ENCODE peak calls at places on chromosomes 11 and 22, in seven cellular contexts. One of them, this sample, is unnamed.

GRCh38 chr11:57568330-57568766 is 876 bp upstream of the UBE2L6 start:
- DNase-seq in heart right ventricle: peak; percentile 87
- DNase-seq in pancreas: no peak
- DNase-seq in heart left ventricle: no peak
- DNase-seq in esophagus squamous epithelium: no peak
- DNase-seq in PC-3: peak; percentile 87
- DNase-seq in psoas muscle: peak; percentile 82
- DNase-seq in this sample: no peak

GRCh38 chr11:119051440-119052162 is 5.4 kb downstream of the HYOU1 start:
- DNase-seq in esophagus squamous epithelium: no peak
- DNase-seq in heart right ventricle: no peak
- DNase-seq in PC-3: no peak
- DNase-seq in pancreas: no peak
- DNase-seq in heart left ventricle: no peak
- DNase-seq in psoas muscle: no peak
- DNase-seq in this sample: no peak

GRCh38 chr11:80733776-80734175 is 1292.9 kb upstream of the TENM4 start:
- DNase-seq in pancreas: no peak
- DNase-seq in PC-3: no peak
- DNase-seq in heart right ventricle: no peak
- DNase-seq in heart left ventricle: no peak
- DNase-seq in psoas muscle: no peak
- DNase-seq in esophagus squamous epithelium: no peak
- DNase-seq in this sample: no peak

GRCh38 chr11:118084656-118085055 is 2.1 kb downstream of the SMIM35 start:
- DNase-seq in psoas muscle: no peak
- DNase-seq in heart right ventricle: no peak
- DNase-seq in heart left ventricle: no peak
- DNase-seq in PC-3: no peak
- DNase-seq in esophagus squamous epithelium: no peak
- DNase-seq in pancreas: no peak
- DNase-seq in this sample: no peak

GRCh38 chr22:28116261-28116673 is 197.2 kb upstream of the PITPNB start:
- DNase-seq in heart right ventricle: peak; percentile 27
- DNase-seq in esophagus squamous epithelium: no peak
- DNase-seq in pancreas: peak; percentile 27
- DNase-seq in psoas muscle: peak; percentile 68
- DNase-seq in heart left ventricle: peak; percentile 55
- DNase-seq in PC-3: peak; percentile 61
- DNase-seq in this sample: peak; percentile 14

GRCh38 chr11:118056806-118057205 is 20.1 kb upstream of the TMPRSS4 start:
- DNase-seq in PC-3: no peak
- DNase-seq in esophagus squamous epithelium: no peak
- DNase-seq in pancreas: no peak
- DNase-seq in heart left ventricle: no peak
- DNase-seq in psoas muscle: no peak
- DNase-seq in heart right ventricle: no peak
- DNase-seq in this sample: peak; percentile 5

GRCh38 chr11:91859666-91860065 is 365.0 kb upstream of the FAT3 start:
- DNase-seq in psoas muscle: no peak
- DNase-seq in esophagus squamous epithelium: no peak
- DNase-seq in heart left ventricle: no peak
- DNase-seq in pancreas: no peak
- DNase-seq in PC-3: peak; percentile 66
- DNase-seq in heart right ventricle: no peak
- DNase-seq in this sample: no peak

GRCh38 chr11:2533642-2534115 is 88.9 kb downstream of the KCNQ1 start:
- DNase-seq in heart left ventricle: peak; percentile 89
- DNase-seq in heart right ventricle: peak; percentile 74
- DNase-seq in pancreas: peak; percentile 39
- DNase-seq in esophagus squamous epithelium: no peak
- DNase-seq in PC-3: peak; percentile 93
- DNase-seq in psoas muscle: peak; percentile 78
- DNase-seq in this sample: peak; percentile 68

GRCh38 chr11:6320411-6321207 is at the start of gene CAVIN3:
- DNase-seq in pancreas: peak; percentile 75
- DNase-seq in psoas muscle: peak; percentile 90
- DNase-seq in heart right ventricle: peak; percentile 90
- DNase-seq in esophagus squamous epithelium: peak; percentile 27
- DNase-seq in heart left ventricle: peak; percentile 94
- DNase-seq in PC-3: peak; percentile 15
- DNase-seq in this sample: peak; percentile 59

GRCh38 chr11:113623114-113623513 is 83.0 kb downstream of the TMPRSS5 start:
- DNase-seq in pancreas: no peak
- DNase-seq in esophagus squamous epithelium: no peak
- DNase-seq in heart left ventricle: no peak
- DNase-seq in heart right ventricle: no peak
- DNase-seq in psoas muscle: no peak
- DNase-seq in PC-3: peak; percentile 49
- DNase-seq in this sample: no peak

GRCh38 chr22:24108073-24108472 is 73.2 kb upstream of the SUSD2 start:
- DNase-seq in psoas muscle: no peak
- DNase-seq in PC-3: no peak
- DNase-seq in pancreas: no peak
- DNase-seq in heart right ventricle: no peak
- DNase-seq in esophagus squamous epithelium: no peak
- DNase-seq in heart left ventricle: no peak
- DNase-seq in this sample: no peak

GRCh38 chr11:86910592-86910991 is 44.6 kb downstream of the FZD4 start:
- DNase-seq in esophagus squamous epithelium: no peak
- DNase-seq in psoas muscle: no peak
- DNase-seq in PC-3: peak; percentile 91
- DNase-seq in heart right ventricle: no peak
- DNase-seq in heart left ventricle: no peak
- DNase-seq in pancreas: no peak
- DNase-seq in this sample: no peak

GRCh38 chr11:78420796-78421209 is 3.2 kb upstream of the GAB2 start:
- DNase-seq in PC-3: no peak
- DNase-seq in heart right ventricle: peak; percentile 56
- DNase-seq in pancreas: no peak
- DNase-seq in heart left ventricle: peak; percentile 64
- DNase-seq in esophagus squamous epithelium: no peak
- DNase-seq in psoas muscle: peak; percentile 56
- DNase-seq in this sample: peak; percentile 66

GRCh38 chr11:13210424-13210823 is 67.2 kb upstream of the BMAL1 start:
- DNase-seq in esophagus squamous epithelium: no peak
- DNase-seq in heart left ventricle: peak; percentile 47
- DNase-seq in pancreas: peak; percentile 51
- DNase-seq in heart right ventricle: no peak
- DNase-seq in PC-3: peak; percentile 82
- DNase-seq in psoas muscle: peak; percentile 34
- DNase-seq in this sample: peak; percentile 67

GRCh38 chr11:120793150-120793549 is 230.8 kb upstream of the TBCEL start:
- DNase-seq in heart right ventricle: no peak
- DNase-seq in PC-3: no peak
- DNase-seq in psoas muscle: no peak
- DNase-seq in esophagus squamous epithelium: no peak
- DNase-seq in heart left ventricle: no peak
- DNase-seq in pancreas: no peak
- DNase-seq in this sample: no peak

GRCh38 chr22:41446057-41446501 is 522 bp downstream of the TOB2 start:
- DNase-seq in pancreas: peak; percentile 28
- DNase-seq in PC-3: no peak
- DNase-seq in heart right ventricle: peak; percentile 52
- DNase-seq in esophagus squamous epithelium: no peak
- DNase-seq in heart left ventricle: peak; percentile 49
- DNase-seq in psoas muscle: peak; percentile 34
- DNase-seq in this sample: peak; percentile 39

GRCh38 chr11:118921929-118922744 is 3.6 kb downstream of the BCL9L start:
- DNase-seq in pancreas: peak; percentile 92
- DNase-seq in psoas muscle: peak; percentile 89
- DNase-seq in esophagus squamous epithelium: no peak
- DNase-seq in heart right ventricle: peak; percentile 89
- DNase-seq in heart left ventricle: peak; percentile 95
- DNase-seq in PC-3: peak; percentile 88
- DNase-seq in this sample: peak; percentile 81

GRCh38 chr22:48615171-48616008 is 1212.3 kb downstream of the BRD1 start:
- DNase-seq in PC-3: no peak
- DNase-seq in esophagus squamous epithelium: no peak
- DNase-seq in pancreas: no peak
- DNase-seq in heart left ventricle: no peak
- DNase-seq in psoas muscle: no peak
- DNase-seq in heart right ventricle: no peak
- DNase-seq in this sample: no peak
- H3K27me3 ChIP-seq in PC-3: no peaks in the 10 kb centered on the region
- H3K27me3 ChIP-seq in esophagus squamous epithelium: no peaks in the 10 kb centered on the region
- H3K27me3 ChIP-seq in pancreas: no peaks in the 10 kb centered on the region
- H3K27me3 ChIP-seq in heart left ventricle: no peaks in the 10 kb centered on the region
- H3K27me3 ChIP-seq in psoas muscle: no peaks in the 10 kb centered on the region
- H3K27me3 ChIP-seq in heart right ventricle: no peaks in the 10 kb centered on the region
- H3K27me3 ChIP-seq in this sample: no peaks in the 10 kb centered on the region

GRCh38 chr22:45903355-45904149 is 73.4 kb downstream of the WNT7B start:
- DNase-seq in pancreas: peak; percentile 43
- DNase-seq in heart right ventricle: peak; percentile 38
- DNase-seq in PC-3: peak; percentile 60
- DNase-seq in psoas muscle: no peak
- DNase-seq in heart left ventricle: no peak
- DNase-seq in esophagus squamous epithelium: no peak
- DNase-seq in this sample: no peak
- H3K27ac ChIP-seq in pancreas: no peak overlapping the region
- H3K27ac ChIP-seq in heart right ventricle: no peak overlapping the region
- H3K27ac ChIP-seq in PC-3: peak overlapping the region; percentile 23
- H3K27ac ChIP-seq in psoas muscle: no peak overlapping the region
- H3K27ac ChIP-seq in heart left ventricle: no peak overlapping the region
- H3K27ac ChIP-seq in esophagus squamous epithelium: no peak overlapping the region
- H3K27ac ChIP-seq in this sample: no peak overlapping the region

GRCh38 chr11:124841765-124842700 is 23.2 kb upstream of the ROBO3 start:
- DNase-seq in psoas muscle: no peak
- DNase-seq in PC-3: no peak
- DNase-seq in esophagus squamous epithelium: no peak
- DNase-seq in heart right ventricle: no peak
- DNase-seq in pancreas: no peak
- DNase-seq in heart left ventricle: no peak
- DNase-seq in this sample: no peak

GRCh38 chr11:124846058-124846719 is 19.0 kb upstream of the ROBO3 start:
- DNase-seq in heart right ventricle: no peak
- DNase-seq in psoas muscle: no peak
- DNase-seq in esophagus squamous epithelium: no peak
- DNase-seq in PC-3: no peak
- DNase-seq in heart left ventricle: no peak
- DNase-seq in pancreas: no peak
- DNase-seq in this sample: no peak

GRCh38 chr11:124841186-124841585 is 24.0 kb upstream of the ROBO3 start:
- DNase-seq in heart left ventricle: no peak
- DNase-seq in esophagus squamous epithelium: no peak
- DNase-seq in heart right ventricle: no peak
- DNase-seq in psoas muscle: no peak
- DNase-seq in PC-3: peak; percentile 64
- DNase-seq in pancreas: no peak
- DNase-seq in this sample: no peak

GRCh38 chr11:124844664-124845079 is 20.6 kb upstream of the ROBO3 start:
- DNase-seq in pancreas: no peak
- DNase-seq in heart right ventricle: no peak
- DNase-seq in PC-3: no peak
- DNase-seq in esophagus squamous epithelium: no peak
- DNase-seq in heart left ventricle: no peak
- DNase-seq in psoas muscle: no peak
- DNase-seq in this sample: no peak

DNA sequence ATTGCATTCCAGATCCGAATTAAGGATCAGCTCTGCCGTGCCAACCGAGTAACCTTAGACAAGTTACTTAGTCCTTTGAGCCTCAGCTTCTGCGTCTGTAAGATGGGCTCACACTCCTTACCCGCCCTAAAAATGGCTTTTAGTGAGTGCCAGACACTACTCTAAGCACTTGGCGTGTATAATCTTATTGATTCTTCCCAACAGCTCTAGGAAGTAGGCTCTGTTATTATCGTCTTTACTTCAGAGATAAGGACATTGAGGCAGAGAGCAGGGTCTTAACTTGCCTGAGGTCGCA is 21.7 kb upstream of the ROBO3 start:
- DNase-seq in heart right ventricle: no peak
- DNase-seq in pancreas: no peak
- DNase-seq in psoas muscle: no peak
- DNase-seq in esophagus squamous epithelium: no peak
- DNase-seq in PC-3: no peak
- DNase-seq in heart left ventricle: no peak
- DNase-seq in this sample: no peak
- H3K27me3 ChIP-seq in heart right ventricle: peaks cover 100% of the 10 kb centered on the region
- H3K27me3 ChIP-seq in pancreas: no peaks in the 10 kb centered on the region
- H3K27me3 ChIP-seq in psoas muscle: peaks cover 98% of the 10 kb centered on the region
- H3K27me3 ChIP-seq in esophagus squamous epithelium: peaks cover 100% of the 10 kb centered on the region
- H3K27me3 ChIP-seq in PC-3: peaks cover 97% of the 10 kb centered on the region
- H3K27me3 ChIP-seq in heart left ventricle: peaks cover 77% of the 10 kb centered on the region
- H3K27me3 ChIP-seq in this sample: peaks cover 100% of the 10 kb centered on the region

DNA sequence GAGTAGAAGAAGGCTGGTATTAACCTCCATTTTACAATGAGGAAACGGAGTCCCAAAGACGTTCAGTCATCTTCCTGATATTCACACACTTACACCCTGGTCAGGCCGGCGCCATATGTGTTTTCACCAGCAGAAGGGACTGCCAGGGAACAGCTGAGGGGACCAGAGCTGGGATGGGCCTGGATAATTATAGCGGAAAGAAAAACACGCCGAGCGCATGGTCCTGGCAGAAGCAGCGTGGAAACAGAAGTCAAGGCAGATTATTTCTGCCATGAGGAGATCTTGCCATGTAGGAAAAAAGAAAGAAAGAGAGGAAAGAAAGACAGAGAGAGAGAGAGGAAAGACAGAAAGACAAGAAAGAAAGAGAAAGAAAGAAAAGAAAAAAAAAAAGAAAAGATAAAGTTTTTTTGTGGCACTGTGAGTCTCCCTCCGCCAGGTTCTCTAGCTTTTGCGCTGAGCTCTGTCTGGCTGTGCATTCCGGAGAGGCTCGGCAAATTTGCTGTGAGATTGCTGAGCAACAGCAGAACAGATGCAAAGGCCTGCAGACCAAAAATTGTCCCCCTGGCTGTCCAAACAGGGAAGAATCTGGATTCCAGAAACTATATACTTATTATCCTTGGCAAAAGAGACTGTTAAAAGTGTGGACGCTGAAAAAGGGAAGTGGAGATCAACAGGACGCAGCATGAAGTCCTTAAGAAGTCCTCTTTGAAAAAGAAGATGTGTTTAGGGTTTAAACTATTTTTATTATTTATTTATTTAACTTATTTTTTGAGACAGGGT is 1.3 kb upstream of the UCP2 start:
- DNase-seq in heart left ventricle: no peak
- DNase-seq in PC-3: no peak
- DNase-seq in pancreas: no peak
- DNase-seq in heart right ventricle: no peak
- DNase-seq in esophagus squamous epithelium: no peak
- DNase-seq in psoas muscle: no peak
- DNase-seq in this sample: no peak
- H3K27ac ChIP-seq in heart left ventricle: peak overlapping the region; percentile 63
- H3K27ac ChIP-seq in PC-3: peak overlapping the region; percentile 85
- H3K27ac ChIP-seq in pancreas: peak overlapping the region; percentile 64
- H3K27ac ChIP-seq in heart right ventricle: peak overlapping the region; percentile 83
- H3K27ac ChIP-seq in esophagus squamous epithelium: peak overlapping the region; percentile 86
- H3K27ac ChIP-seq in psoas muscle: peak overlapping the region; percentile 92
- H3K27ac ChIP-seq in this sample: peak overlapping the region; percentile 92

GRCh38 chr11:8271106-8271886 is 7.6 kb upstream of the LMO1 start:
- DNase-seq in PC-3: no peak
- DNase-seq in esophagus squamous epithelium: no peak
- DNase-seq in pancreas: no peak
- DNase-seq in heart right ventricle: no peak
- DNase-seq in psoas muscle: no peak
- DNase-seq in heart left ventricle: no peak
- DNase-seq in this sample: no peak
- H3K27me3 ChIP-seq in PC-3: peaks cover 18% of the 10 kb centered on the region
- H3K27me3 ChIP-seq in esophagus squamous epithelium: peaks cover 73% of the 10 kb centered on the region
- H3K27me3 ChIP-seq in pancreas: no peaks in the 10 kb centered on the region
- H3K27me3 ChIP-seq in heart right ventricle: peaks cover 45% of the 10 kb centered on the region
- H3K27me3 ChIP-seq in psoas muscle: peaks cover 50% of the 10 kb centered on the region
- H3K27me3 ChIP-seq in heart left ventricle: peaks cover 16% of the 10 kb centered on the region
- H3K27me3 ChIP-seq in this sample: peaks cover 66% of the 10 kb centered on the region